ENCODE peak calls at places on chromosomes 4 and X, in eight cellular contexts. P is transverse colon, A is HCT116, E is ovary, Z is adrenal gland, B is tibial nerve, M is suprapubic skin, T is A549. K is an unnamed sample. For H3K9me3, the result is how much of the 10 kb centered on the place peaks cover.

GRCh38 chrX:143571521-143571920 is 54.2 kb upstream of the SPANXN3 start:
- DNase-seq in B (no peak), E (no peak), M (no peak), A (no peak), T (no peak), Z (no peak), P (no peak), K (no peak)

GRCh38 chrX:120311632-120312000 is 355 bp upstream of the TMEM255A start:
- DNase-seq in Z (no peak), A (no peak), P (no peak), B (no peak), T (no peak), E (no peak), M (no peak), K (no peak)

GRCh38 chr4:33722254-33722653 is 2522.1 kb downstream of the ARAP2 start:
- DNase-seq in M (no peak), E (no peak), Z (no peak), B (no peak), T (no peak), P (no peak), A (no peak), K (no peak)

GRCh38 chr4:52019941-52020657 is at the start of gene LRRC66:
- DNase-seq in A (peak), P (peak), E (no peak), B (no peak), T (no peak), Z (peak), M (no peak), K (no peak)

GRCh38 chr4:157804986-157805385 is 367.8 kb downstream of the GASK1B start:
- DNase-seq in M (no peak), A (peak), P (no peak), E (no peak), B (no peak), Z (no peak), T (no peak), K (no peak)

GRCh38 chr4:1047106-1047975 is 35.9 kb downstream of the FGFRL1 start:
- DNase-seq in Z (no peak), E (peak), T (no peak), M (peak), A (no peak), P (peak), B (no peak), K (peak)

GRCh38 chr4:150242820-150243458 is 164.7 kb downstream of the DCLK2 start:
- DNase-seq in B (peak), T (peak), M (no peak), E (peak), A (peak), Z (peak), P (no peak), K (no peak)

GRCh38 chr4:172009461-172009860 is 196.3 kb downstream of the GALNTL6 start:
- DNase-seq in E (no peak), B (no peak), Z (no peak), P (no peak), M (no peak), T (no peak), A (no peak), K (no peak)

GRCh38 chr4:132001542-132001941 is 1147.6 kb upstream of the PCDH10 start:
- DNase-seq in E (no peak), A (no peak), T (no peak), P (no peak), M (no peak), Z (no peak), B (no peak), K (no peak)

GRCh38 chr4:151644625-151645024 is 116.2 kb downstream of the GATB start:
- DNase-seq in B (no peak), A (peak), T (no peak), P (no peak), Z (no peak), M (no peak), E (no peak), K (no peak)

GRCh38 chr4:186934841-186935443 is 211.3 kb upstream of the FAT1 start:
- DNase-seq in Z (no peak), T (no peak), B (no peak), M (no peak), A (no peak), E (no peak), P (no peak), K (no peak)

GRCh38 chrX:147173586-147173985 is 359.0 kb upstream of the CXorf51A start:
- DNase-seq in Z (peak), M (no peak), T (no peak), E (no peak), B (no peak), P (no peak), A (no peak), K (no peak)

GRCh38 chr4:39044947-39045734 is 12.9 kb upstream of the TMEM156 start:
- DNase-seq in A (no peak), T (no peak), E (peak), M (no peak), Z (peak), B (no peak), P (no peak), K (no peak)

GRCh38 chrX:9134341-9134740 is 100.4 kb upstream of the FAM9B start:
- DNase-seq in E (no peak), Z (no peak), M (no peak), B (no peak), A (no peak), T (no peak), P (no peak), K (no peak)

GRCh38 chr4:114178392-114178791 is 198.9 kb upstream of the ARSJ start:
- DNase-seq in T (no peak), B (no peak), Z (no peak), E (no peak), P (no peak), M (no peak), A (no peak), K (no peak)

GRCh38 chrX:100663651-100664050 is 19.7 kb downstream of the SRPX2 start:
- DNase-seq in A (no peak), B (no peak), P (no peak), Z (no peak), E (no peak), T (no peak), M (no peak), K (no peak)

GRCh38 chr4:75484195-75484594 is 30.0 kb downstream of the RCHY1 start:
- DNase-seq in B (no peak), E (peak), P (no peak), T (no peak), A (no peak), M (no peak), Z (peak), K (no peak)

GRCh38 chrX:121093011-121093410 is 45.6 kb downstream of the GLUD2 start:
- DNase-seq in E (no peak), Z (no peak), P (no peak), B (no peak), A (no peak), T (no peak), M (no peak), K (no peak)

GRCh38 chr4:38060829-38061431 is 100.7 kb downstream of the PTTG2 start:
- DNase-seq in T (no peak), M (no peak), E (no peak), A (no peak), B (no peak), P (no peak), Z (no peak), K (no peak)

GRCh38 chrX:149495573-149496071 is 9.5 kb downstream of the IDS start:
- DNase-seq in M (no peak), T (peak), B (no peak), E (no peak), A (peak), Z (peak), P (no peak), K (no peak)

GRCh38 chrX:2516612-2517011 is 15.8 kb upstream of the DHRSX start:
- DNase-seq in P (no peak), A (no peak), M (no peak), T (no peak), Z (no peak), B (no peak), E (no peak), K (no peak)

GRCh38 chr4:104749062-104749461 is 254.4 kb upstream of the CXXC4 start:
- DNase-seq in B (no peak), T (no peak), E (no peak), P (no peak), A (no peak), Z (no peak), M (no peak), K (no peak)

GRCh38 chr4:168028970-168029610 is 63.2 kb upstream of the ANXA10 start:
- DNase-seq in E (no peak), Z (no peak), T (no peak), B (no peak), A (no peak), M (no peak), P (no peak), K (no peak)

GRCh38 chr4:181008164-181008563 is 1235.0 kb upstream of the TENM3 start:
- DNase-seq in Z (no peak), P (no peak), E (no peak), A (no peak), B (no peak), M (no peak), T (no peak), K (no peak)

GRCh38 chrX:78658851-78659744 is at the start of gene RTL3:
- DNase-seq in P (no peak), M (no peak), Z (no peak), A (no peak), B (no peak), E (no peak), T (no peak), K (no peak)

GRCh38 chr4:152588869-152589268 is 53.0 kb upstream of the FBXW7 start:
- DNase-seq in A (no peak), P (no peak), T (no peak), B (no peak), E (no peak), Z (no peak), M (no peak), K (no peak)

GRCh38 chr4:26772096-26772495 is 88.5 kb upstream of the STIM2 start:
- DNase-seq in T (no peak), Z (no peak), M (no peak), B (no peak), P (no peak), E (no peak), A (no peak), K (no peak)

GRCh38 chr4:26458104-26458503 is 32.2 kb downstream of the CCKAR start:
- DNase-seq in P (no peak), B (no peak), T (no peak), A (no peak), E (no peak), M (no peak), Z (no peak), K (no peak)

GRCh38 chrX:107678957-107679740 is 50.8 kb downstream of the PRPS1 start:
- DNase-seq in A (no peak), M (peak), B (peak), T (no peak), E (peak), Z (peak), P (peak), K (peak)

GRCh38 chrX:40151211-40152172 is 53.7 kb upstream of the BCOR start:
- DNase-seq in B (no peak), E (peak), P (no peak), Z (no peak), M (no peak), T (no peak), A (no peak), K (no peak)

GRCh38 chr4:17957689-17958088 is 63.9 kb downstream of the LCORL start:
- DNase-seq in T (no peak), A (no peak), B (no peak), E (no peak), P (no peak), Z (no peak), M (no peak), K (no peak)

GRCh38 chrX:47748576-47748975 is 88.1 kb upstream of the ZNF81 start:
- DNase-seq in B (no peak), A (no peak), M (no peak), E (no peak), P (no peak), Z (no peak), T (no peak), K (no peak)

GRCh38 chr4:158299459-158300007 is 89.2 kb downstream of the TMEM144 start:
- DNase-seq in M (no peak), T (peak), B (no peak), Z (no peak), E (no peak), P (no peak), A (no peak), K (no peak)

GRCh38 chr4:78691971-78692814 is 84.0 kb upstream of the BMP2K start:
- DNase-seq in P (no peak), M (no peak), T (no peak), E (no peak), Z (peak), B (no peak), A (no peak), K (no peak)

GRCh38 chr4:73897380-73898136 is 28.4 kb downstream of the CXCL1 start:
- DNase-seq in A (no peak), P (no peak), B (no peak), T (no peak), M (no peak), Z (no peak), E (no peak), K (no peak)

DNA sequence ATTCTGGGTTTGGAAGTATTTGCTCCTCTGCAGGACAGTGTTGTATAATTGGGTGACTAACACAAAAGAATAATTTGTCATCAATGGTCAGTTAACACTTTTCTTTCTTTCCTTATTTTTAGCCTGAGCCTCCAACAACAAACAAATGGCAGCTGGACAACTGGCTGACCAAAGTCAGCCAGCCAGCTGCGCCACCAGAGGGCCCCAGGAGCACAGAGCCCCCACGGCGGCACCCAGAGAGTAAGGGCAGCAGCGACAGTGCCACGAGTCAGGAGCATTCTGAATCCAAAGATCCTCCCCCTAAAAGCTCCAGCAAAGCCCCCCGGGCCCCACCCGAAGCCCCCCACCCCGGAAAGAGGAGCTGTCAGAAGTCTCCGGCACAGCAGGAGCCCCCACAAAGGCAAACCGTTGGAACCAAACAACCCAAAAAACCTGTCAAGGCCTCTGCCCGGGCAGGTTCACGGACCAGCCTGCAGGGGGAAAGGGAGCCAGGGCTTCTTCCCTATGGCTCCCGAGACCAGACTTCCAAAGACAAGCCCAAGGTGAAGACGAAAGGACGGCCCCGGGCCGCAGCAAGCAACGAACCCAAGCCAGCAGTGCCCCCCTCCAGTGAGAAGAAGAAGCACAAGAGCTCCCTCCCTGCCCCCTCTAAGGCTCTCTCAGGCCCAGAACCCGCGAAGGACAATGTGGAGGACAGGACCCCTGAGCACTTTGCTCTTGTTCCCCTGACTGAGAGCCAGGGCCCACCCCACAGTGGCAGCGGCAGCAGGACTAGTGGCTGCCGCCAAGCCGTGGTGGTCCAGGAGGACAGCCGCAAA is 106.0 kb downstream of the KLHL8 start:
- DNase-seq in B (no peak), T (no peak), E (no peak), Z (no peak), P (no peak), M (no peak), A (no peak), K (no peak)
- TF ChIP-seq CTCF in B (no peak), T (peak), E (no peak), Z (no peak), P (no peak), M (peak), A (peak), K (peak)

GRCh38 chr4:77074961-77075855 is 581 bp downstream of the CCNI start:
- DNase-seq in Z (peak), E (peak), B (peak), M (peak), P (peak), A (no peak), T (no peak), K (peak)
- TF ChIP-seq POLR2A in Z (peak), E (peak), B (no peak), M (no peak), P (no peak), A (no peak), T (peak), K (no peak)

DNA sequence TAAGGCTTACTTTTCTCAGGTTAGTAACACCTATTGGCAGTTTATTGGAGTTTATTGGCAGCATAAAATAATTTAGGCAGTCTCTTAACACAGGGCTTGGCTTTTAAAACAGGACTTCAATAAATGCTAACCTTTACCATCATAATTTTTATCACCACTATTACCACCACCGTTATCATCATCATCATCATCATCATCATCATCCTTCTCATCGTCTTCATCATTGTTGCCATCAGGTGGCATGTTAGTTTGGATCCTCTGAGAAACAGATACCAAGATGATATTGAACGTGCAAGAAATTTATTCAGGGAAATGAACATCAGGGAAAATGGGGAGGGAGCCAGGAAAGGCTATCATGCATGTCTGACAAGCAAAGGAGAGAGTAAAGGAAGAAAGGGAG is 16.2 kb downstream of the GBA3 start:
- DNase-seq in A (no peak), B (no peak), M (no peak), E (no peak), T (no peak), P (no peak), Z (no peak), K (no peak)
- H3K9me3 ChIP-seq in A (under half), B (under half), M (under half), E (under half), T (under half), P (under half), Z (under half), K (under half)

DNA sequence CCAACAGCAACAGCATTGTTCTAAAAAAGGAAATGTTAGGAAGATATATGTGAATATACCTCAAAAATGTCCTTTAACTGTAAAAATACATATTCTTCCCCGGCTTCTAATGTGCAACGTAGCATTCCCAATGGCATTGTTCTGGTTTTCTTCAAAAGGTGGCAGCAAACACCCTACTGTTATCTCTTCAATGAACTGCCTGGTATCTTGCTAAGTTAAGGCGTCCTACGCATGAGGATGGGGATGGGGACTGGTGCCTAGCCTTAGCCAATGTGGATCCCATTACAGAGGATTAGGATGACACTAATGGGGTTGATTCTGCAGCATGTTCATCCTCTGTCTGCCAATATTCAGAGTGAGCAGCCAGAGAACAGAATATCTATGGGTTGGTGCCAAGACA is 334.9 kb upstream of the ADGRL3 start:
- DNase-seq in M (no peak), Z (no peak), A (no peak), B (no peak), E (no peak), P (no peak), T (no peak), K (no peak)
- TF ChIP-seq CTCF in M (no peak), Z (peak), A (no peak), B (no peak), E (no peak), P (no peak), T (no peak), K (peak)

GRCh38 chr4:139654516-139654915 is 11.1 kb upstream of the MGST2 start:
- DNase-seq in E (no peak), M (no peak), B (no peak), T (no peak), A (no peak), Z (no peak), P (no peak), K (no peak)
- TF ChIP-seq POLR2A in E (no peak), M (no peak), B (no peak), T (no peak), A (no peak), Z (no peak), P (no peak), K (no peak)

K was measured in heart left ventricle.